ENCODE peak calls at places on chromosomes 16 and 17, in eight cellular contexts. R is renal cortical epithelial cell; Z is stimulated activated naive CD8-positive, alpha-beta T cell treated with anti-CD3 and anti-CD28 coated beads, Interleukin-15, Interleukin-2, amounts not matched to agents 100 U/mL and 50 U/mL, for 24 hours; Y is EL; G is activated CD4-positive, alpha-beta T cell treated with anti-CD3 and anti-CD28 coated beads, Interleukin-2, amount 50 U/mL, for 1 hour; F is coronary artery; Q is stimulated activated CD8-positive, alpha-beta memory T cell treated with anti-CD3 and anti-CD28 coated beads, Interleukin-2, amount 100 ng/mL, for 1 hour; E is NCI-H2081. L is an unnamed sample.
A peak's percentile ranks its signal among the peaks of the same experiment; 100 is the strongest.

GRCh38 chr17:27414271-27414670 is 42.0 kb upstream of the KSR1 start:
- DNase-seq in R (peak; percentile 22), Z (no peak), Y (peak; percentile 14), G (no peak), F (no peak), Q (no peak), E (no peak), L (peak; percentile 11)

GRCh38 chr16:29014561-29015029 is 29.7 kb downstream of the LAT start:
- DNase-seq in R (no peak), Z (no peak), Y (no peak), G (no peak), F (no peak), Q (no peak), E (no peak), L (no peak)

GRCh38 chr16:85401370-85401916 is 211.7 kb upstream of the GSE1 start:
- DNase-seq in R (no peak), Z (no peak), Y (no peak), G (no peak), F (no peak), Q (no peak), E (no peak), L (no peak)

GRCh38 chr16:85148959-85149358 is 36.7 kb upstream of the CIBAR2 start:
- DNase-seq in R (no peak), Z (no peak), Y (no peak), G (no peak), F (no peak), Q (no peak), E (no peak), L (no peak)

GRCh38 chr17:50318551-50319310 is 27.2 kb upstream of the XYLT2 start:
- DNase-seq in R (peak; percentile 77), Z (no peak), Y (no peak), G (no peak), F (no peak), Q (no peak), E (no peak), L (no peak)

GRCh38 chr16:86072328-86073102 is 173.6 kb downstream of the IRF8 start:
- DNase-seq in R (peak; percentile 46), Z (peak; percentile 56), Y (peak; percentile 65), G (peak; percentile 14), F (no peak), Q (no peak), E (peak; percentile 16), L (peak; percentile 53)

GRCh38 chr17:79937981-79938695 is 97.5 kb downstream of the TBC1D16 start:
- DNase-seq in R (no peak), Z (no peak), Y (no peak), G (no peak), F (no peak), Q (no peak), E (no peak), L (no peak)

GRCh38 chr17:2691069-2691871 is 20.3 kb downstream of the CLUH start:
- DNase-seq in R (no peak), Z (no peak), Y (no peak), G (no peak), F (peak; percentile 62), Q (no peak), E (no peak), L (no peak)

GRCh38 chr16:54268766-54269165 is 17.8 kb downstream of the IRX3 start:
- DNase-seq in R (no peak), Z (no peak), Y (no peak), G (no peak), F (peak; percentile 36), Q (no peak), E (no peak), L (no peak)

GRCh38 chr16:67021321-67021720 is 7.6 kb upstream of the CBFB start:
- DNase-seq in R (no peak), Z (no peak), Y (no peak), G (no peak), F (peak; percentile 33), Q (no peak), E (no peak), L (no peak)

GRCh38 chr17:19470529-19471261 is 59.7 kb downstream of the RNF112 start:
- DNase-seq in R (no peak), Z (no peak), Y (peak; percentile 62), G (no peak), F (peak; percentile 79), Q (no peak), E (no peak), L (no peak)

GRCh38 chr17:80951121-80952090 is 40.2 kb upstream of the CHMP6 start:
- DNase-seq in R (no peak), Z (no peak), Y (no peak), G (no peak), F (no peak), Q (no peak), E (no peak), L (no peak)

GRCh38 chr17:52604105-52604504 is 445.6 kb upstream of the CA10 start:
- DNase-seq in R (peak; percentile 16), Z (no peak), Y (no peak), G (no peak), F (no peak), Q (no peak), E (no peak), L (no peak)

GRCh38 chr17:77995146-77995852 is 36.8 kb downstream of the TNRC6C start:
- DNase-seq in R (no peak), Z (peak; percentile 21), Y (no peak), G (peak; percentile 9), F (no peak), Q (no peak), E (peak; percentile 51), L (peak; percentile 29)

GRCh38 chr16:64823676-64824075 is 298.2 kb downstream of the CDH11 start:
- DNase-seq in R (no peak), Z (no peak), Y (no peak), G (no peak), F (no peak), Q (no peak), E (no peak), L (no peak)

GRCh38 chr16:15667091-15667742 is 17.2 kb downstream of the NDE1 start:
- DNase-seq in R (no peak), Z (no peak), Y (no peak), G (no peak), F (no peak), Q (no peak), E (no peak), L (no peak)

GRCh38 chr16:67814567-67814966 is 7.9 kb downstream of the TSNAXIP1 start:
- DNase-seq in R (no peak), Z (no peak), Y (no peak), G (no peak), F (no peak), Q (no peak), E (peak; percentile 42), L (no peak)

GRCh38 chr17:4537451-4538235 is 17.5 kb downstream of the MYBBP1A start:
- DNase-seq in R (no peak), Z (no peak), Y (no peak), G (no peak), F (no peak), Q (no peak), E (no peak), L (peak; percentile 93)

GRCh38 chr16:59754854-59755253 is 1020.7 kb upstream of the GOT2 start:
- DNase-seq in R (no peak), Z (no peak), Y (no peak), G (no peak), F (no peak), Q (no peak), E (no peak), L (no peak)

GRCh38 chr17:29855686-29856085 is 74.3 kb downstream of the SSH2 start:
- DNase-seq in R (no peak), Z (no peak), Y (peak; percentile 76), G (no peak), F (no peak), Q (no peak), E (no peak), L (no peak)

GRCh38 chr17:81043725-81044427 is 8.9 kb downstream of the BAIAP2 start:
- DNase-seq in R (peak; percentile 95), Z (no peak), Y (peak; percentile 67), G (no peak), F (no peak), Q (no peak), E (no peak), L (no peak)

GRCh38 chr17:34241062-34241461 is 14.0 kb upstream of the CCL2 start:
- DNase-seq in R (no peak), Z (no peak), Y (peak; percentile 48), G (no peak), F (no peak), Q (no peak), E (no peak), L (peak; percentile 64)

GRCh38 chr17:3915642-3916012 is 638 bp downstream of the P2RX1 start:
- DNase-seq in R (no peak), Z (no peak), Y (no peak), G (no peak), F (peak; percentile 73), Q (no peak), E (no peak), L (no peak)

GRCh38 chr16:56197227-56197992 is 6.1 kb downstream of the GNAO1 start:
- DNase-seq in R (no peak), Z (no peak), Y (no peak), G (no peak), F (no peak), Q (no peak), E (no peak), L (no peak)

GRCh38 chr16:22189473-22190168 is 16.5 kb upstream of the EEF2K start:
- DNase-seq in R (peak; percentile 26), Z (peak; percentile 86), Y (peak; percentile 41), G (peak; percentile 93), F (peak; percentile 86), Q (peak; percentile 83), E (peak; percentile 29), L (no peak)

GRCh38 chr17:8430966-8431365 is 4.7 kb upstream of the NDEL1 start:
- DNase-seq in R (no peak), Z (no peak), Y (peak; percentile 29), G (no peak), F (peak; percentile 93), Q (no peak), E (no peak), L (no peak)

GRCh38 chr16:24890746-24891145 is 45.0 kb downstream of the SLC5A11 start:
- DNase-seq in R (no peak), Z (no peak), Y (no peak), G (no peak), F (no peak), Q (no peak), E (no peak), L (no peak)

GRCh38 chr17:80005360-80006338 is 30.0 kb downstream of the TBC1D16 start:
- DNase-seq in R (peak; percentile 26), Z (peak; percentile 66), Y (peak; percentile 41), G (peak; percentile 60), F (no peak), Q (peak; percentile 29), E (peak; percentile 60), L (no peak)

GRCh38 chr17:50141026-50141749 is 9.3 kb downstream of the PPP1R9B start:
- DNase-seq in R (no peak), Z (no peak), Y (no peak), G (no peak), F (no peak), Q (no peak), E (no peak), L (no peak)

GRCh38 chr16:83068686-83069085 is 441.9 kb downstream of the CDH13 start:
- DNase-seq in R (peak; percentile 24), Z (no peak), Y (peak; percentile 34), G (no peak), F (no peak), Q (no peak), E (peak; percentile 2), L (no peak)

GRCh38 chr17:8125196-8125946 is 1.5 kb upstream of the HES7 start:
- DNase-seq in R (no peak), Z (peak; percentile 90), Y (peak; percentile 84), G (peak; percentile 87), F (peak; percentile 89), Q (peak; percentile 74), E (peak; percentile 56), L (peak; percentile 73)

GRCh38 chr16:68696514-68696913 is 40.6 kb upstream of the CDH1 start:
- DNase-seq in R (no peak), Z (no peak), Y (no peak), G (no peak), F (no peak), Q (no peak), E (peak; percentile 59), L (no peak)

GRCh38 chr17:39096435-39097158 is 54.8 kb downstream of the PLXDC1 start:
- DNase-seq in R (no peak), Z (peak; percentile 16), Y (no peak), G (peak; percentile 18), F (no peak), Q (no peak), E (no peak), L (peak; percentile 57)